ENCODE peak calls at places on chromosomes 12 and 14, in four cellular contexts. G is A549, N is K562, H is HepG2. L is an unnamed sample.

GRCh38 chr12:28872654-28873268 is 276.3 kb upstream of the FAR2 start:
- DNase-seq in G (peak), N (peak), H (peak), L (peak)

GRCh38 chr12:124720019-124720686 is 143.5 kb downstream of the SCARB1 start:
- DNase-seq in G (peak), N (no peak), H (no peak), L (no peak)

GRCh38 chr12:92570056-92570753 is 132.6 kb upstream of the PLEKHG7 start:
- DNase-seq in G (peak), N (peak), H (peak), L (peak)

GRCh38 chr14:100695423-100695738 is 31.3 kb upstream of the DLK1 start:
- DNase-seq in G (no peak), N (no peak), H (no peak), L (no peak)

GRCh38 chr14:89307409-89307808 is 109.6 kb downstream of the FOXN3 start:
- DNase-seq in G (no peak), N (no peak), H (no peak), L (no peak)

GRCh38 chr12:6786416-6787094 is 2.8 kb upstream of the CD4 start:
- DNase-seq in G (no peak), N (no peak), H (no peak), L (no peak)

GRCh38 chr12:62919827-62920226 is 15.1 kb downstream of the PPM1H start:
- DNase-seq in G (no peak), N (no peak), H (no peak), L (no peak)

GRCh38 chr12:88782357-88782756 is 202.1 kb upstream of the KITLG start:
- DNase-seq in G (no peak), N (no peak), H (no peak), L (no peak)

GRCh38 chr12:69211172-69211571 is 28.2 kb upstream of the CPSF6 start:
- DNase-seq in G (no peak), N (no peak), H (no peak), L (no peak)

GRCh38 chr14:80202888-80203562 is 8.3 kb downstream of the DIO2 start:
- DNase-seq in G (no peak), N (peak), H (peak), L (peak)

GRCh38 chr14:40367717-40368116 is 935.5 kb upstream of the FBXO33 start:
- DNase-seq in G (no peak), N (no peak), H (no peak), L (no peak)

GRCh38 chr14:37819155-37820015 is 224.0 kb downstream of the TTC6 start:
- DNase-seq in G (no peak), N (no peak), H (peak), L (peak)

GRCh38 chr12:2959508-2960431 is 573 bp downstream of the TEAD4 start:
- DNase-seq in G (peak), N (peak), H (peak), L (peak)

GRCh38 chr12:25840678-25841077 is 117.8 kb upstream of the RASSF8 start:
- DNase-seq in G (no peak), N (no peak), H (no peak), L (no peak)

GRCh38 chr12:124497658-124498057 is 69.8 kb downstream of the NCOR2 start:
- DNase-seq in G (no peak), N (no peak), H (no peak), L (no peak)

GRCh38 chr12:24919346-24920001 is 29.4 kb downstream of the BCAT1 start:
- DNase-seq in G (no peak), N (no peak), H (no peak), L (no peak)

GRCh38 chr12:25427328-25428249 is 125.5 kb downstream of the LMNTD1 start:
- DNase-seq in G (no peak), N (no peak), H (no peak), L (peak)

GRCh38 chr12:47164730-47165439 is 85.1 kb upstream of the AMIGO2 start:
- DNase-seq in G (no peak), N (no peak), H (no peak), L (no peak)

GRCh38 chr12:49983892-49984291 is 11.1 kb downstream of the AQP6 start:
- DNase-seq in G (no peak), N (peak), H (no peak), L (no peak)

GRCh38 chr12:67320614-67321305 is 51.6 kb downstream of the CAND1 start:
- DNase-seq in G (no peak), N (no peak), H (no peak), L (peak)

GRCh38 chr14:102795060-102795925 is 18.0 kb downstream of the TRAF3 start:
- DNase-seq in G (peak), N (peak), H (peak), L (no peak)

GRCh38 chr12:106161491-106161890 is 22.7 kb upstream of the NUAK1 start:
- DNase-seq in G (no peak), N (no peak), H (no peak), L (no peak)

GRCh38 chr12:94100254-94100653 is 48.1 kb upstream of the PLXNC1 start:
- DNase-seq in G (no peak), N (peak), H (no peak), L (no peak)

GRCh38 chr14:90276627-90277367 is 20.4 kb downstream of the PSMC1 start:
- DNase-seq in G (no peak), N (peak), H (no peak), L (peak)

GRCh38 chr14:95234426-95234825 is 77.1 kb upstream of the DICER1 start:
- DNase-seq in G (no peak), N (no peak), H (no peak), L (no peak)

GRCh38 chr12:19018302-19018980 is 111.1 kb upstream of the PLEKHA5 start:
- DNase-seq in G (no peak), N (no peak), H (no peak), L (no peak)

GRCh38 chr12:12714276-12715001 is 2.7 kb upstream of the CDKN1B start:
- DNase-seq in G (no peak), N (peak), H (no peak), L (peak)

GRCh38 chr12:110704750-110705149 is 15.8 kb upstream of the HVCN1 start:
- DNase-seq in G (peak), N (no peak), H (peak), L (peak)

GRCh38 chr14:32576088-32576795 is 247.1 kb downstream of the AKAP6 start:
- DNase-seq in G (peak), N (peak), H (peak), L (peak)

GRCh38 chr12:105698047-105698446 is 367.6 kb downstream of the C12orf75 start:
- DNase-seq in G (no peak), N (no peak), H (no peak), L (no peak)

GRCh38 chr12:95790025-95790911 is at the start of gene NTN4:
- DNase-seq in G (peak), N (no peak), H (no peak), L (peak)

DNA sequence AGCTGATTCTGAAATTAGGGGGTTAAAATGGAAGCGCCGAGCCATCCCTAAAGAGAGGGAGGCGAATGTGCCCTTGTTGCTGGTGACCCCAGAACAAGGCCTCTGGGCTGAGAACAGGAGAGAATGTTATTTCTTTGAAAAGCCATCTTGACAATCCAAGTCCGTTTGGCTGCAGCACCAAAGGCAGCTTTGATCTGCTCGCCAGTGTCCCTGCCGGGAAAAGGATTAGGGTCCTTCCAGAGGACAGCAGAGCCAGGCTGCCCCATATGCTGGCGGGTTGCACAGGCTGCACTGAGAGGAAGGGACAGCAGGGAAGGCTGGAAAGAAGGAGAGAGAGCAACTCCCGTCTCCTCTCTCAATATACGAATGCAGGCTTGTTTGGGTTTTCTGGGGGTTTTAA is 141.7 kb downstream of the TMEM132C start:
- DNase-seq in G (no peak), N (no peak), H (no peak), L (no peak)
- H3K27ac ChIP-seq in G (no peak), N (no peak), H (no peak), L (no peak)

DNA sequence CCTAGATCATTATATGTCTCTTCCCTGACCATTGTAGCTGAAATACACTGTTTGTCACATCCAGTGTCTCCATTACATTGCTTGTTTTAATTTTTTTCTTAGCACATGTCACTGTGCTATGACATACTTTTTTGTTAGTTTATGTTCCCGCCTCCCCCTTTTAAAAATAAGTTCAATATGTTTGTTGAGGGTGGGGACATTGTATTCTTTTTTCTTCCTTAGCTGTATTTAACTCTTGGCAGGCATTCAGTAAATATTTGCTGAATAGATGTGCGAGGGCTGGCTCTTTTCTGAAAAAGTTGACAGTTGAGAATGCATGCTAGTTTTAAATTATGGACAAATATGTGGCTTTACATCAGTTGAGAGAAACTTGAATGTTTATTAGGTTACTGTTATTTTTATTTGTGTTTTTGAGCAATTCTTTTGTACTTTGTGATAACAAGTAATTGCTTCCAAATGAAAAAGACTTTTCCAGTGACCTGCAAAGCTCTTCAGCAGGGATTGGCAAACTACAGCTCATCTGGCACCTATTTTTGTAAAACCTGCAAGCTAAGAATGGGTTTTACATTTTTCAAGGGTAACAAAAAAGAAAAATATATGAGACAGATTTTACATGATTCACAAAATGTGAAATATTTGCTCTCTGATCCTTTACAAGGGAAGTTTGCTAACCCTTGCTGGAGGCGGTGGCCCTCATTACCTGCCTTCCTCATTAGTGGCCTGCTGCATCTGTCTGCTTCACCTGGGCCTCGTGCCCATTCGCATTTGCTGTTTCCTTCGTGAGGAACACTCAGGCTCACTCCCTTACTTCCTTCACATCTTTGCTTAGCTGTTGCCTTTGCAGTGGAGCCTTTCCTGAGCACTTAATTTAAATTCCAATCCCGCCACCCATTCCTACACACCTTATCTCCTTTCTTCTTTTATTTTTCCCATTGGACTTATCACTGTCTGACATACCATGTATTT is 229.4 kb downstream of the ERC1 start:
- DNase-seq in G (no peak), N (no peak), H (peak), L (no peak)
- TF ChIP-seq JUNB in G (no peak), N (no peak), H (no peak), L (no peak)

GRCh38 chr14:26261368-26262122 is 336.3 kb downstream of the NOVA1 start:
- DNase-seq in G (no peak), N (no peak), H (no peak), L (peak)
- H3K27ac ChIP-seq in G (no peak), N (no peak), H (no peak), L (peak)

GRCh38 chr12:16076553-16076952 is 165.4 kb downstream of the DERA start:
- DNase-seq in G (peak), N (no peak), H (peak), L (peak)
- TF ChIP-seq JUNB in G (no peak), N (no peak), H (no peak), L (no peak)

L was measured in GM23338.